ENCODE peak calls at places on chromosomes 16 and 17, in four cellular contexts. R, W, L and T are unnamed samples.

GRCh38 chr16:11499295-11500089 is 87.2 kb downstream of the LITAF start:
- DNase-seq in R (no peak), W (no peak), L (no peak), T (no peak)

GRCh38 chr17:64449545-64449944 is 630 bp downstream of the MILR1 start:
- DNase-seq in W (no peak), R (no peak), L (no peak), T (no peak)

GRCh38 chr17:19579192-19579668 is 45.6 kb downstream of the SLC47A1 start:
- DNase-seq in W (no peak), L (no peak), R (no peak), T (peak)

GRCh38 chr17:8408371-8408770 is 10.7 kb upstream of the RNF222 start:
- DNase-seq in L (no peak), R (no peak), W (no peak), T (no peak)

GRCh38 chr16:6777624-6778023 is 555.0 kb upstream of the RBFOX1 start:
- DNase-seq in L (no peak), R (no peak), W (no peak), T (no peak)

GRCh38 chr16:67767953-67768352 is 38.4 kb downstream of the RANBP10 start:
- DNase-seq in L (no peak), W (no peak), R (no peak), T (no peak)

GRCh38 chr17:1713878-1714487 is 3.8 kb upstream of the TLCD2 start:
- DNase-seq in W (no peak), R (no peak), L (no peak), T (no peak)

GRCh38 chr17:72724375-72724774 is 368.1 kb downstream of the SLC39A11 start:
- DNase-seq in L (no peak), R (no peak), W (no peak), T (no peak)

GRCh38 chr16:20879175-20880053 is 20.7 kb downstream of the DCUN1D3 start:
- DNase-seq in R (no peak), W (no peak), L (no peak), T (no peak)

GRCh38 chr16:8571061-8571596 is 19.2 kb downstream of the TMEM114 start:
- DNase-seq in R (no peak), L (no peak), W (no peak), T (no peak)

GRCh38 chr17:47225436-47225858 is 16.3 kb downstream of the MYL4 start:
- DNase-seq in W (no peak), R (no peak), L (peak), T (no peak)